ENCODE peak calls at places on chromosomes 6 and 20, in four cellular contexts. G is heart right ventricle, P is HTR-8/SVneo, X is GM20000. Z is an unnamed sample.

GRCh38 chr6:34888874-34889555 is at the start of gene ANKS1A:
- DNase-seq in P (peak), G (peak), X (peak), Z (peak)

GRCh38 chr6:148735996-148736395 is 10.8 kb upstream of the UST start:
- DNase-seq in P (no peak), G (no peak), X (no peak), Z (no peak)

GRCh38 chr20:56483970-56484369 is 15.5 kb downstream of the RTF2 start:
- DNase-seq in P (no peak), G (no peak), X (no peak), Z (no peak)

GRCh38 chr20:4929686-4930397 is 71.5 kb downstream of the SLC23A2 start:
- DNase-seq in X (peak), P (no peak), G (no peak), Z (no peak)

GRCh38 chr6:170202416-170203135 is 88.3 kb downstream of the DLL1 start:
- DNase-seq in P (no peak), G (no peak), X (no peak), Z (no peak)

GRCh38 chr6:31402324-31403282 is 792 bp upstream of the MICA start:
- DNase-seq in G (peak), P (no peak), X (peak), Z (no peak)

GRCh38 chr6:109793793-109794192 is 102.7 kb downstream of the FIG4 start:
- DNase-seq in X (no peak), P (peak), G (peak), Z (no peak)

GRCh38 chr6:38378801-38379200 is 260.9 kb downstream of the BTBD9 start:
- DNase-seq in P (peak), X (no peak), G (no peak), Z (no peak)

GRCh38 chr6:3324262-3324942 is 65.7 kb downstream of the PSMG4 start:
- DNase-seq in P (peak), X (peak), G (peak), Z (no peak)

GRCh38 chr6:47242483-47243386 is 67.0 kb downstream of the TNFRSF21 start:
- DNase-seq in G (peak), X (peak), P (peak), Z (peak)

GRCh38 chr6:165579151-165579550 is 83.9 kb downstream of the PDE10A start:
- DNase-seq in X (no peak), P (no peak), G (no peak), Z (no peak)

GRCh38 chr6:136077834-136078576 is 172.1 kb downstream of the MTFR2 start:
- DNase-seq in P (peak), G (peak), X (no peak), Z (no peak)

GRCh38 chr6:3643921-3644320 is 107.6 kb downstream of the PXDC1 start:
- DNase-seq in P (no peak), G (no peak), X (no peak), Z (no peak)

GRCh38 chr20:20864346-20865096 is 152.1 kb upstream of the RALGAPA2 start:
- DNase-seq in P (peak), X (no peak), G (no peak), Z (no peak)

GRCh38 chr6:131199568-131200272 is 64.5 kb downstream of the AKAP7 start:
- DNase-seq in P (peak), X (peak), G (peak), Z (no peak)

GRCh38 chr6:157283330-157283898 is 39.9 kb downstream of the TMEM242 start:
- DNase-seq in P (no peak), X (no peak), G (no peak), Z (no peak)

GRCh38 chr6:79872986-79873385 is 74.4 kb downstream of the ELOVL4 start:
- DNase-seq in G (no peak), X (no peak), P (no peak), Z (no peak)

GRCh38 chr20:14616003-14616402 is 278.6 kb upstream of the FLRT3 start:
- DNase-seq in G (no peak), X (no peak), P (no peak), Z (no peak)

GRCh38 chr20:1618479-1618878 is 1.3 kb downstream of the SIRPB1 start:
- DNase-seq in G (no peak), X (no peak), P (no peak), Z (peak)

GRCh38 chr20:58818585-58819285 is 32.0 kb downstream of the GNAS-AS1 start:
- DNase-seq in P (peak), G (no peak), X (no peak), Z (no peak)

GRCh38 chr6:153976921-153977693 is 61.9 kb upstream of the OPRM1 start:
- DNase-seq in G (no peak), X (no peak), P (peak), Z (peak)

GRCh38 chr6:135047324-135047723 is 7.3 kb downstream of the HBS1L start:
- DNase-seq in G (no peak), X (no peak), P (no peak), Z (no peak)

GRCh38 chr6:111105578-111105977 is 18.3 kb downstream of the SLC16A10 start:
- DNase-seq in G (peak), X (no peak), P (no peak), Z (peak)

GRCh38 chr20:6231551-6231950 is 108.7 kb upstream of the FERMT1 start:
- DNase-seq in P (no peak), X (no peak), G (no peak), Z (no peak)

GRCh38 chr6:14885471-14885987 is 360.3 kb upstream of the JARID2 start:
- DNase-seq in X (no peak), P (no peak), G (no peak), Z (no peak)

GRCh38 chr6:102798631-102799030 is 1405.1 kb downstream of the GRIK2 start:
- DNase-seq in G (no peak), P (no peak), X (no peak), Z (no peak)

GRCh38 chr6:44074383-44075136 is 52.7 kb downstream of the MRPL14 start:
- DNase-seq in X (peak), G (peak), P (peak), Z (peak)

GRCh38 chr20:17281478-17281877 is 54.6 kb downstream of the PCSK2 start:
- DNase-seq in P (no peak), X (peak), G (no peak), Z (no peak)

GRCh38 chr6:16286151-16286522 is 47.8 kb downstream of the GMPR start:
- DNase-seq in P (peak), X (peak), G (peak), Z (no peak)

GRCh38 chr20:17036546-17036945 is 190.3 kb upstream of the PCSK2 start:
- DNase-seq in P (no peak), G (no peak), X (no peak), Z (no peak)

GRCh38 chr20:61254881-61255589 is 3.0 kb downstream of the CDH4 start:
- DNase-seq in X (no peak), G (no peak), P (no peak), Z (no peak)

GRCh38 chr6:15421945-15422733 is 176.3 kb downstream of the JARID2 start:
- DNase-seq in P (no peak), G (no peak), X (peak), Z (no peak)

GRCh38 chr6:77561768-77562314 is 91.0 kb upstream of the MEI4 start:
- DNase-seq in P (no peak), G (no peak), X (no peak), Z (no peak)

GRCh38 chr6:110859335-110859792 is 15.2 kb upstream of the AMD1 start:
- DNase-seq in P (no peak), G (peak), X (peak), Z (no peak)

GRCh38 chr6:29553268-29554057 is 6.1 kb downstream of the UBD start:
- DNase-seq in X (peak), P (no peak), G (peak), Z (peak)

GRCh38 chr6:34157236-34157830 is 11.4 kb upstream of the GRM4 start:
- DNase-seq in P (no peak), X (no peak), G (no peak), Z (no peak)

GRCh38 chr20:52103469-52103910 is 88.1 kb downstream of the ZFP64 start:
- DNase-seq in X (peak), G (no peak), P (peak), Z (no peak)

GRCh38 chr6:105986998-105987397 is 99.1 kb upstream of the PRDM1 start:
- DNase-seq in P (no peak), G (no peak), X (no peak), Z (no peak)

GRCh38 chr6:106141441-106142237 is 55.5 kb downstream of the PRDM1 start:
- DNase-seq in P (no peak), X (peak), G (no peak), Z (no peak)

GRCh38 chr20:19817017-19817416 is 59.0 kb downstream of the RIN2 start:
- DNase-seq in G (peak), X (no peak), P (no peak), Z (no peak)